ENCODE peak calls at places on chromosomes 3 and 15, in four cellular contexts. V, E, W and R are unnamed samples.

GRCh38 chr3:29285356-29286070 is 4.6 kb downstream of the RBMS3 start:
- DNase-seq in V (no peak), E (no peak), W (no peak), R (no peak)

GRCh38 chr3:149832086-149832485 is 19.1 kb downstream of the RNF13 start:
- DNase-seq in V (no peak), E (no peak), W (no peak), R (no peak)

GRCh38 chr15:63495780-63496179 is 8.6 kb upstream of the USP3 start:
- DNase-seq in V (no peak), W (no peak), E (no peak), R (no peak)

GRCh38 chr3:8500208-8500961 is 1.2 kb upstream of the LMCD1 start:
- DNase-seq in W (no peak), E (no peak), V (peak; percentile 87), R (no peak)

GRCh38 chr3:15859507-15860013 is 61.8 kb upstream of the ANKRD28 start:
- DNase-seq in E (no peak), V (peak; percentile 65), W (peak; percentile 95), R (no peak)

GRCh38 chr15:96264801-96265515 is 65.5 kb upstream of the NR2F2 start:
- DNase-seq in V (peak; percentile 94), W (peak; percentile 36), E (no peak), R (no peak)

GRCh38 chr3:38634133-38634532 is 15.4 kb downstream of the SCN5A start:
- DNase-seq in V (peak; percentile 47), W (no peak), E (no peak), R (no peak)

GRCh38 chr3:26622634-26623408 is at the start of gene LRRC3B:
- DNase-seq in V (no peak), E (no peak), W (no peak), R (peak; percentile 78)

GRCh38 chr3:193134895-193135294 is 106.1 kb upstream of the PLAAT1 start:
- DNase-seq in V (no peak), W (no peak), E (no peak), R (no peak)

GRCh38 chr15:75823860-75824613 is 19.2 kb upstream of the UBE2Q2 start:
- DNase-seq in V (peak; percentile 42), E (no peak), W (peak; percentile 20), R (peak; percentile 69)

GRCh38 chr3:151697496-151697895 is 36.2 kb upstream of the AADACL2 start:
- DNase-seq in W (no peak), E (no peak), V (no peak), R (no peak)

GRCh38 chr3:179719048-179719734 is 66.4 kb downstream of the USP13 start:
- DNase-seq in V (no peak), W (no peak), E (no peak), R (no peak)

GRCh38 chr3:24242012-24242698 is 252.5 kb downstream of the THRB start:
- DNase-seq in V (no peak), E (no peak), W (no peak), R (no peak)

GRCh38 chr3:32384938-32385337 is 6.7 kb upstream of the CMTM7 start:
- DNase-seq in E (no peak), W (no peak), V (no peak), R (no peak)

GRCh38 chr3:128285042-128285924 is 132.0 kb downstream of the EEFSEC start:
- DNase-seq in E (no peak), V (no peak), W (no peak), R (no peak)

GRCh38 chr3:58222161-58222724 is 11.5 kb upstream of the DNASE1L3 start:
- DNase-seq in V (peak; percentile 77), W (no peak), E (no peak), R (no peak)

GRCh38 chr15:62342959-62343358 is 177.9 kb upstream of the C2CD4B start:
- DNase-seq in W (no peak), E (no peak), V (no peak), R (no peak)

GRCh38 chr15:97501291-97501690 is 459.2 kb upstream of the ARRDC4 start:
- DNase-seq in E (no peak), V (no peak), W (no peak), R (no peak)

GRCh38 chr15:32730677-32731654 is 13.2 kb downstream of the GREM1 start:
- DNase-seq in V (peak; percentile 47), E (no peak), W (peak; percentile 70), R (peak; percentile 85)

GRCh38 chr15:56653082-56653481 is 80.2 kb downstream of the ZNF280D start:
- DNase-seq in E (no peak), V (no peak), W (no peak), R (no peak)

GRCh38 chr3:152335273-152335672 is 66.5 kb downstream of the MBNL1 start:
- DNase-seq in V (no peak), E (no peak), W (no peak), R (no peak)

GRCh38 chr3:156256945-156257344 is 136.6 kb downstream of the KCNAB1 start:
- DNase-seq in V (no peak), W (no peak), E (no peak), R (no peak)

GRCh38 chr3:38644016-38644661 is 5.3 kb downstream of the SCN5A start:
- DNase-seq in W (no peak), V (no peak), E (no peak), R (no peak)

GRCh38 chr3:127458698-127459097 is 131.8 kb downstream of the TPRA1 start:
- DNase-seq in V (no peak), W (peak; percentile 52), E (no peak), R (no peak)

GRCh38 chr3:49171775-49172500 is 540 bp downstream of the KLHDC8B start:
- DNase-seq in E (no peak), W (no peak), V (no peak), R (no peak)

GRCh38 chr3:49172616-49173041 is 1.2 kb downstream of the KLHDC8B start:
- DNase-seq in V (no peak), W (no peak), E (no peak), R (no peak)

GRCh38 chr3:49174586-49174985 is 3.2 kb downstream of the KLHDC8B start:
- DNase-seq in W (no peak), E (no peak), V (no peak), R (no peak)

GRCh38 chr3:49173792-49174170 is 2.4 kb downstream of the KLHDC8B start:
- DNase-seq in V (no peak), W (no peak), E (no peak), R (no peak)

DNA sequence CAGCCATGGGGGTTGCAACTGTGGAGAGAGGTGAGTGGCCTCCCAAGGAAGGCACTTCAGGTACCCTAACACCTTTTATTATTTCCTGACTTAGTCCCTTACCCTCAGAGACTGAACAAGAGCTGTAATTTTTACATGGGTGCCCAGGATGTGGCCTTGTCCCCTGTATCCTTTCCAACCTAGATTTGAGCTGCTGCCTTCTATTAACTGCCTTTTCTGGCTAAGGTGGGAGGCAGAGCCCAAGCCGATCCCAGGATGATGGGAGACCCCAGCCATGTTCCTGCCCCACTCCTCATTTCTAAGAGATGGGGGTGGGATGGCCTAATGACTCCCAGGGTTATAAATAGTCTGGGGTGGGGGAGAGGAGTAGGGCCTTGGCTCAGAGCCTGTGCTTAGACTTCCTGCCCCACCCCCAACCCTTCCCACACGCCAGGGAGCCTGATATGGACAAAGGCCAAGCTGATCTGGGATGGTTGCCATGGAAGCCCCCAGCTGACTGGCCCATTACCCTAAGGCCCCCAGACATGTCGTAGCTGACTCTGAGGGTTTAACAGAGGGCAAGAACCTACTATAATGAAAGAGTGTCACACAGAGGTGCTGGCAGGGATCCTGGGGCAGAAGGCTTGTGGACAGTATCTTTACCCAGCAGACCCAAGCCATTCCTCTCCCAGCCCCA is 1.9 kb downstream of the KLHDC8B start:
- DNase-seq in V (peak; percentile 41), E (no peak), W (peak; percentile 53), R (no peak)
- TF ChIP-seq BRCA1 in V (no peak), E (no peak), W (no peak), R (no peak)

GRCh38 chr3:36911990-36912804 is 32.7 kb downstream of the TRANK1 start:
- DNase-seq in W (no peak), V (peak; percentile 10), E (peak; percentile 97), R (no peak)
- TF ChIP-seq BRCA1 in W (no peak), V (no peak), E (no peak), R (no peak)

GRCh38 chr3:176554791-176555330 is 642.4 kb downstream of the TBL1XR1 start:
- DNase-seq in W (no peak), E (no peak), V (no peak), R (no peak)
- TF ChIP-seq BRCA1 in W (no peak), E (no peak), V (no peak), R (no peak)

GRCh38 chr15:100762913-100763627 is 116.6 kb upstream of the ALDH1A3 start:
- DNase-seq in E (no peak), V (no peak), W (no peak), R (no peak)
- TF ChIP-seq BRCA1 in E (no peak), V (no peak), W (no peak), R (no peak)

DNA sequence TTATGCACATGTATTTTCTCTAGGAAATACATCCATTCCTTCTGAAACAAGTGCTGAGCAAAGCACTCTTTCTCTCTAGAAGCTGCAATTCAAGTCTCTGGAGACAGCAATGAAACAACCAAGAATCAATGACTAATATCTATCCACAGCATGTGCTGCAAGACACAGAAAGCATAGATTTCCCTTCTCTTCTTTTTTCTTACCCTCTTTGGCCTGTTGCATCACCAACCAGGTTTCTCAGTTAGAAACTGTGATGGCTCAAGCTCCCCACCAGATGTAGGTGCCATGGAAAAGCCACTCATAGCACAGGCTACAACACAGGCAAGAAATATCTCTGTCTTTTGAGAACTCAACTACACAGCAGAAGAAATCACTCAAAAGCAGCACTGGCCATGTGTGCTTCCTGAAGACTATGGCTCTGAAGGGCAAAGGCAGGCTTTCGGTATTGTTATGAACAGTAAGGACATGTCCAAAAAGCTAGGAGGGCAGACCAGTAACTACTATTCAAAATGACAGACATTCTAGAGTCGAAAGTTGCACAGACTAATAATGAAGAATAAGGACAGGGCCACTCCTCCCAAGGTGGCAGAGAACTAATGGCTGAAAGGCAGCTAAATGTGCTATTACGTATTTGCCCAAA is 15.5 kb downstream of the ZDHHC3 start:
- DNase-seq in E (no peak), V (no peak), W (no peak), R (no peak)
- TF ChIP-seq BRCA1 in E (no peak), V (no peak), W (no peak), R (no peak)